ENCODE peak calls at places on chromosomes 4 and X, in seven cellular contexts. U is A549, J is transverse colon, V is K562, C is tibial nerve, Y is suprapubic skin, A is ovary. I is an unnamed sample.

GRCh38 chr4:99300934-99301333 is 10.1 kb upstream of the ADH1A start:
- DNase-seq in Y (peak; percentile 89), A (peak; percentile 95), C (peak; percentile 89), V (no peak), J (peak; percentile 76), U (peak; percentile 11), I (peak; percentile 77)

GRCh38 chr4:79182209-79182608 is 143.7 kb downstream of the NAA11 start:
- DNase-seq in C (no peak), Y (no peak), J (no peak), U (no peak), A (no peak), V (no peak), I (no peak)

GRCh38 chr4:54281060-54281781 is 52.1 kb downstream of the PDGFRA start:
- DNase-seq in V (no peak), C (peak; percentile 41), Y (peak; percentile 90), A (peak; percentile 76), U (peak; percentile 20), J (peak; percentile 29), I (peak; percentile 53)

GRCh38 chrX:107775734-107776511 is at the start of gene TSC22D3:
- DNase-seq in V (peak; percentile 62), Y (peak; percentile 87), C (peak; percentile 69), A (peak; percentile 79), J (peak; percentile 81), U (peak; percentile 71), I (peak; percentile 87)

GRCh38 chr4:103424853-103425252 is 226.7 kb upstream of the CENPE start:
- DNase-seq in V (no peak), C (no peak), Y (no peak), U (peak; percentile 60), A (no peak), J (no peak), I (peak; percentile 24)

GRCh38 chr4:118082182-118082581 is 47.9 kb downstream of the NDST3 start:
- DNase-seq in U (no peak), C (no peak), V (no peak), A (no peak), J (no peak), Y (no peak), I (no peak)

GRCh38 chr4:70619288-70619687 is 9.3 kb upstream of the ENAM start:
- DNase-seq in Y (no peak), C (no peak), U (no peak), V (no peak), J (no peak), A (no peak), I (no peak)

GRCh38 chr4:3302164-3302785 is 9.5 kb downstream of the RGS12 start:
- DNase-seq in A (no peak), Y (no peak), U (no peak), V (no peak), C (no peak), J (no peak), I (no peak)

GRCh38 chr4:3420956-3421355 is 20.8 kb upstream of the HGFAC start:
- DNase-seq in J (no peak), C (no peak), U (no peak), Y (peak; percentile 44), V (no peak), A (no peak), I (no peak)

GRCh38 chr4:86895692-86896488 is 3.7 kb upstream of the C4orf36 start:
- DNase-seq in A (no peak), V (peak; percentile 46), J (no peak), U (peak; percentile 68), Y (no peak), C (no peak), I (no peak)

GRCh38 chr4:39435875-39436563 is 22.7 kb downstream of the RPL9 start:
- DNase-seq in J (no peak), Y (no peak), C (no peak), A (no peak), U (no peak), V (no peak), I (peak; percentile 24)

GRCh38 chr4:86451560-86452322 is 91.9 kb upstream of the MAPK10 start:
- DNase-seq in U (peak; percentile 3), V (no peak), C (no peak), A (no peak), Y (no peak), J (no peak), I (no peak)

GRCh38 chrX:130174051-130174704 is 2.4 kb downstream of the RAB33A start:
- DNase-seq in C (no peak), U (no peak), V (peak; percentile 24), A (peak; percentile 24), J (no peak), Y (no peak), I (no peak)

GRCh38 chr4:38179690-38180299 is 219.6 kb downstream of the PTTG2 start:
- DNase-seq in C (peak; percentile 61), Y (peak; percentile 81), U (peak; percentile 55), V (peak; percentile 60), A (peak; percentile 60), J (peak; percentile 88), I (peak; percentile 84)

GRCh38 chrX:155768036-155768769 is 112.9 kb upstream of the VAMP7 start:
- DNase-seq in A (no peak), C (no peak), V (no peak), U (peak; percentile 18), J (no peak), Y (no peak), I (peak; percentile 66)

GRCh38 chrX:71081348-71082148 is 13.4 kb upstream of the SNX12 start:
- DNase-seq in A (no peak), U (peak; percentile 66), C (no peak), V (no peak), Y (no peak), J (no peak), I (no peak)

GRCh38 chrX:106950381-106950780 is 30.2 kb downstream of the CLDN2 start:
- DNase-seq in U (no peak), Y (no peak), V (no peak), J (no peak), A (no peak), C (no peak), I (no peak)

GRCh38 chr4:158442736-158443135 is 78.9 kb upstream of the RXFP1 start:
- DNase-seq in C (no peak), A (no peak), U (no peak), V (no peak), J (no peak), Y (no peak), I (no peak)

GRCh38 chr4:174349156-174349555 is 65.4 kb downstream of the CEP44 start:
- DNase-seq in C (no peak), J (no peak), U (no peak), A (no peak), Y (no peak), V (no peak), I (no peak)

GRCh38 chrX:77640702-77641101 is 145.3 kb downstream of the ATRX start:
- DNase-seq in C (no peak), U (no peak), V (no peak), J (no peak), Y (no peak), A (no peak), I (no peak)
- H3K4me1 ChIP-seq in C (no peaks in the 10 kb centered on the region), U (no peaks in the 10 kb centered on the region), V (no peaks in the 10 kb centered on the region), J (no peaks in the 10 kb centered on the region), Y (no peaks in the 10 kb centered on the region), A (no peaks in the 10 kb centered on the region), I (no peaks in the 10 kb centered on the region)

GRCh38 chr4:182904271-182904761 is 12.9 kb downstream of the DCTD start:
- DNase-seq in A (no peak), C (no peak), V (no peak), U (no peak), J (no peak), Y (no peak), I (no peak)
- TF ChIP-seq EP300 in A (no peak), C (peak; percentile 7), V (no peak), U (no peak), J (no peak), Y (no peak), I (no peak)

GRCh38 chrX:11171956-11172355 is 60.8 kb downstream of the HCCS start:
- DNase-seq in Y (no peak), C (no peak), U (no peak), V (no peak), A (no peak), J (no peak), I (no peak)
- H3K4me1 ChIP-seq in Y (no peaks in the 10 kb centered on the region), C (no peaks in the 10 kb centered on the region), U (no peaks in the 10 kb centered on the region), V (no peaks in the 10 kb centered on the region), A (no peaks in the 10 kb centered on the region), J (no peaks in the 10 kb centered on the region), I (no peaks in the 10 kb centered on the region)

GRCh38 chr4:111991163-111991562 is 154.1 kb upstream of the FAM241A start:
- DNase-seq in Y (no peak), U (no peak), C (no peak), V (no peak), J (no peak), A (no peak), I (no peak)
- TF ChIP-seq EP300 in Y (no peak), U (no peak), C (no peak), V (no peak), J (no peak), A (no peak), I (no peak)

GRCh38 chr4:184453402-184454160 is 20.8 kb downstream of the IRF2 start:
- DNase-seq in Y (no peak), C (no peak), J (peak; percentile 59), U (no peak), V (peak; percentile 23), A (no peak), I (peak; percentile 82)
- H3K4me1 ChIP-seq in Y (peaks cover 69% of the 10 kb centered on the region), C (peaks cover 64% of the 10 kb centered on the region), J (peaks cover 72% of the 10 kb centered on the region), U (no peaks in the 10 kb centered on the region), V (peaks cover 25% of the 10 kb centered on the region), A (peaks cover 20% of the 10 kb centered on the region), I (peaks cover 70% of the 10 kb centered on the region)

GRCh38 chr4:818106-818921 is 7.6 kb downstream of the CPLX1 start:
- DNase-seq in C (no peak), A (no peak), V (no peak), Y (peak; percentile 53), U (no peak), J (no peak), I (no peak)

GRCh38 chr4:813900-814299 is 12.0 kb downstream of the CPLX1 start:
- DNase-seq in U (no peak), Y (no peak), J (no peak), V (no peak), C (no peak), A (no peak), I (no peak)

GRCh38 chr4:814312-814850 is 11.5 kb downstream of the CPLX1 start:
- DNase-seq in V (no peak), Y (no peak), A (no peak), U (no peak), J (no peak), C (no peak), I (no peak)

GRCh38 chr4:819401-820229 is 6.3 kb downstream of the CPLX1 start:
- DNase-seq in J (no peak), Y (no peak), A (no peak), U (no peak), C (no peak), V (no peak), I (no peak)

GRCh38 chr4:815464-816146 is 10.3 kb downstream of the CPLX1 start:
- DNase-seq in V (no peak), U (no peak), J (peak; percentile 67), C (no peak), A (no peak), Y (no peak), I (peak; percentile 64)
- TF ChIP-seq EP300 in V (no peak), U (no peak), J (no peak), C (no peak), A (no peak), Y (no peak), I (no peak)

I was measured in upper lobe of left lung.